ENCODE peak calls at places on chromosomes 6 and 20, in eight cellular contexts. N is HEK293T, H is endothelial cell of umbilical vein, U is HFFc6, R is GM18507, W is SJSA1, L is dorsolateral prefrontal cortex, C is germinal center. I is an unnamed sample.
A peak's percentile ranks its signal among the peaks of the same experiment; 100 is the strongest.

GRCh38 chr6:166394036-166394892 is 11.5 kb upstream of the MPC1 start:
- DNase-seq in N (no peak), L (no peak), H (no peak), W (no peak), U (no peak), R (no peak), C (no peak), I (no peak)

GRCh38 chr6:169035381-169036280 is 218.0 kb downstream of the THBS2 start:
- DNase-seq in U (peak; percentile 86), R (no peak), H (no peak), W (no peak), L (no peak), C (no peak), N (no peak), I (no peak)

GRCh38 chr6:24910850-24911712 is 24.7 kb downstream of the RIPOR2 start:
- DNase-seq in N (peak; percentile 63), U (no peak), H (peak; percentile 23), R (no peak), L (peak; percentile 64), C (peak; percentile 68), W (peak; percentile 21), I (no peak)

GRCh38 chr6:127420558-127420957 is 38.6 kb downstream of the KIAA0408 start:
- DNase-seq in W (peak; percentile 94), L (no peak), R (peak; percentile 44), H (peak; percentile 96), N (peak; percentile 65), C (peak; percentile 37), U (peak; percentile 91), I (peak; percentile 53)

GRCh38 chr6:23006656-23007055 is 437.3 kb downstream of the HDGFL1 start:
- DNase-seq in C (no peak), W (no peak), H (no peak), N (no peak), L (no peak), U (no peak), R (no peak), I (no peak)

GRCh38 chr6:159121387-159121955 is 47.7 kb upstream of the FNDC1 start:
- DNase-seq in W (no peak), H (no peak), N (no peak), L (no peak), R (no peak), C (no peak), U (no peak), I (no peak)

GRCh38 chr6:129353067-129353466 is 356.9 kb downstream of the ARHGAP18 start:
- DNase-seq in W (no peak), U (no peak), L (no peak), H (peak; percentile 80), N (no peak), C (no peak), R (no peak), I (no peak)

GRCh38 chr6:112372213-112372806 is 25.2 kb downstream of the RFPL4B start:
- DNase-seq in N (peak; percentile 33), C (no peak), R (no peak), U (peak; percentile 10), L (no peak), H (peak; percentile 49), W (peak; percentile 14), I (no peak)

GRCh38 chr6:129539032-129539431 is 170.9 kb downstream of the ARHGAP18 start:
- DNase-seq in N (no peak), R (no peak), H (no peak), C (no peak), U (no peak), L (no peak), W (no peak), I (no peak)

GRCh38 chr20:2307136-2307535 is 11.3 kb downstream of the TGM3 start:
- DNase-seq in N (no peak), H (no peak), L (no peak), C (no peak), W (no peak), U (no peak), R (no peak), I (no peak)

GRCh38 chr6:153790881-153791473 is 248.1 kb upstream of the OPRM1 start:
- DNase-seq in L (no peak), U (no peak), N (peak; percentile 22), W (peak; percentile 12), H (no peak), C (no peak), R (no peak), I (no peak)

GRCh38 chr6:79158856-79159516 is 75.5 kb downstream of the HMGN3 start:
- DNase-seq in W (no peak), H (no peak), U (no peak), N (no peak), R (no peak), L (no peak), C (no peak), I (no peak)

GRCh38 chr6:158808918-158809678 is 10.1 kb downstream of the EZR start:
- DNase-seq in C (peak; percentile 66), H (no peak), R (no peak), N (no peak), U (no peak), L (no peak), W (no peak), I (no peak)

GRCh38 chr6:13708679-13709261 is 2.9 kb downstream of the RANBP9 start:
- DNase-seq in L (no peak), W (no peak), H (peak; percentile 61), C (no peak), R (no peak), U (no peak), N (no peak), I (no peak)

GRCh38 chr6:125869427-125869826 is 78.7 kb downstream of the NCOA7 start:
- DNase-seq in L (no peak), H (no peak), C (no peak), R (no peak), W (no peak), U (no peak), N (no peak), I (no peak)

GRCh38 chr6:163226836-163227485 is 187.6 kb upstream of the QKI start:
- DNase-seq in N (no peak), H (no peak), R (no peak), L (no peak), W (peak; percentile 36), U (no peak), C (no peak), I (no peak)

GRCh38 chr6:33927551-33927950 is 123.7 kb upstream of the MLN start:
- DNase-seq in R (no peak), N (no peak), L (peak; percentile 68), C (no peak), W (no peak), U (peak; percentile 61), H (no peak), I (no peak)

GRCh38 chr20:49006446-49006980 is 39.6 kb upstream of the CSE1L start:
- DNase-seq in R (no peak), C (no peak), U (no peak), L (no peak), N (no peak), W (no peak), H (no peak), I (no peak)

GRCh38 chr20:12762725-12763124 is 246.0 kb upstream of the SPTLC3 start:
- DNase-seq in N (no peak), H (no peak), U (no peak), C (no peak), L (no peak), R (no peak), W (no peak), I (no peak)

GRCh38 chr6:154500769-154501171 is 9.7 kb downstream of the CNKSR3 start:
- DNase-seq in W (no peak), U (no peak), H (peak; percentile 67), R (no peak), N (peak; percentile 59), L (no peak), C (no peak), I (no peak)

GRCh38 chr6:43113431-43114260 is 37.5 kb downstream of the PTK7 start:
- DNase-seq in L (no peak), H (no peak), C (no peak), W (no peak), R (no peak), N (no peak), U (no peak), I (no peak)

GRCh38 chr6:125314019-125314581 is 12.3 kb upstream of the HDDC2 start:
- DNase-seq in U (peak; percentile 50), L (peak; percentile 55), N (peak; percentile 75), W (peak; percentile 47), H (peak; percentile 62), C (peak; percentile 44), R (no peak), I (no peak)

GRCh38 chr6:12012231-12012565 is at the start of gene HIVEP1:
- DNase-seq in H (no peak), W (peak; percentile 32), U (no peak), N (peak; percentile 23), R (no peak), C (peak; percentile 45), L (no peak), I (peak; percentile 4)

GRCh38 chr20:53930651-53931504 is 139.5 kb downstream of the BCAS1 start:
- DNase-seq in C (no peak), U (peak; percentile 21), R (no peak), N (no peak), W (no peak), L (no peak), H (no peak), I (no peak)

GRCh38 chr6:163460307-163460782 is 45.8 kb downstream of the QKI start:
- DNase-seq in L (no peak), R (peak; percentile 26), N (no peak), U (no peak), C (peak; percentile 32), W (peak; percentile 76), H (peak; percentile 84), I (peak; percentile 15)

GRCh38 chr6:24897186-24897585 is 38.6 kb downstream of the RIPOR2 start:
- DNase-seq in W (no peak), N (no peak), R (no peak), C (no peak), H (no peak), L (no peak), U (no peak), I (no peak)

GRCh38 chr6:34894693-34895092 is 5.6 kb downstream of the ANKS1A start:
- DNase-seq in W (no peak), H (no peak), L (no peak), C (no peak), U (no peak), N (no peak), R (no peak), I (no peak)

GRCh38 chr20:47524385-47524784 is 22.7 kb downstream of the NCOA3 start:
- DNase-seq in R (no peak), W (no peak), U (no peak), C (no peak), N (no peak), L (no peak), H (no peak), I (no peak)

GRCh38 chr6:105181981-105182515 is 2.2 kb upstream of the POPDC3 start:
- DNase-seq in C (no peak), W (no peak), H (no peak), N (no peak), U (no peak), L (no peak), R (no peak), I (no peak)

GRCh38 chr6:109478222-109478805 is 4.7 kb downstream of the ZBTB24 start:
- DNase-seq in R (no peak), C (no peak), U (no peak), N (no peak), W (peak; percentile 53), L (no peak), H (no peak), I (no peak)

GRCh38 chr6:53361549-53362031 is 12.8 kb upstream of the ELOVL5 start:
- DNase-seq in H (peak; percentile 35), W (no peak), L (no peak), N (no peak), R (no peak), U (peak; percentile 54), C (no peak), I (peak; percentile 28)

GRCh38 chr20:33249456-33249855 is 13.7 kb downstream of the BPIFA1 start:
- DNase-seq in R (no peak), N (no peak), H (no peak), C (no peak), L (no peak), U (no peak), W (no peak), I (no peak)

GRCh38 chr20:46767127-46767761 is 57.8 kb downstream of the SLC2A10 start:
- DNase-seq in L (no peak), U (peak; percentile 21), C (peak; percentile 40), H (peak; percentile 25), W (peak; percentile 20), N (peak; percentile 64), R (peak; percentile 14), I (peak; percentile 29)